ENCODE peak calls at places on chromosomes 6 and 20, in eight cellular contexts. Z, P, W, G, Q, J, K and U are unnamed samples.

GRCh38 chr6:49888742-49889431 is 22.6 kb upstream of the CRISP1 start:
- DNase-seq in Z (no peak), P (no peak), W (no peak), G (peak), Q (no peak), J (no peak), K (no peak), U (no peak)

GRCh38 chr6:81380718-81381338 is 371.7 kb downstream of the TENT5A start:
- DNase-seq in Z (no peak), P (no peak), W (no peak), G (peak), Q (no peak), J (no peak), K (no peak), U (no peak)

GRCh38 chr6:154615483-154616025 is 105.1 kb upstream of the CNKSR3 start:
- DNase-seq in Z (no peak), P (peak), W (no peak), G (peak), Q (no peak), J (no peak), K (no peak), U (peak)

GRCh38 chr6:135325624-135326424 is 144.7 kb downstream of the MYB start:
- DNase-seq in Z (no peak), P (no peak), W (no peak), G (no peak), Q (no peak), J (no peak), K (no peak), U (no peak)

GRCh38 chr20:63253438-63254236 is 626 bp downstream of the NKAIN4 start:
- DNase-seq in Z (no peak), P (no peak), W (peak), G (peak), Q (peak), J (no peak), K (no peak), U (no peak)

GRCh38 chr6:149421132-149421531 is 21.1 kb downstream of the SUMO4 start:
- DNase-seq in Z (no peak), P (no peak), W (no peak), G (no peak), Q (no peak), J (no peak), K (no peak), U (no peak)

GRCh38 chr6:142566628-142567396 is 265.0 kb downstream of the ADGRG6 start:
- DNase-seq in Z (peak), P (peak), W (peak), G (peak), Q (peak), J (peak), K (peak), U (peak)

GRCh38 chr20:4297141-4297826 is 281.9 kb upstream of the RNF24 start:
- DNase-seq in Z (no peak), P (no peak), W (no peak), G (no peak), Q (no peak), J (no peak), K (no peak), U (no peak)

GRCh38 chr20:23090147-23090546 is 4.0 kb upstream of the CD93 start:
- DNase-seq in Z (no peak), P (no peak), W (no peak), G (no peak), Q (no peak), J (no peak), K (no peak), U (no peak)

GRCh38 chr6:53712078-53712477 is 46.5 kb upstream of the KLHL31 start:
- DNase-seq in Z (no peak), P (no peak), W (no peak), G (no peak), Q (no peak), J (no peak), K (no peak), U (no peak)

GRCh38 chr6:159716247-159717086 is 10.8 kb upstream of the WTAP start:
- DNase-seq in Z (no peak), P (no peak), W (no peak), G (peak), Q (no peak), J (no peak), K (no peak), U (peak)

GRCh38 chr6:36116943-36117342 is 13.4 kb upstream of the MAPK13 start:
- DNase-seq in Z (no peak), P (no peak), W (no peak), G (no peak), Q (no peak), J (no peak), K (no peak), U (no peak)

GRCh38 chr6:50635429-50635828 is 77.9 kb upstream of the TFAP2D start:
- DNase-seq in Z (no peak), P (no peak), W (no peak), G (no peak), Q (no peak), J (no peak), K (no peak), U (no peak)

GRCh38 chr6:143698329-143698728 is 20.6 kb downstream of the PHACTR2 start:
- DNase-seq in Z (no peak), P (no peak), W (no peak), G (no peak), Q (no peak), J (no peak), K (no peak), U (no peak)

GRCh38 chr20:37911838-37912273 is 8.9 kb downstream of the VSTM2L start:
- DNase-seq in Z (no peak), P (peak), W (no peak), G (peak), Q (peak), J (no peak), K (no peak), U (no peak)

GRCh38 chr6:48973486-48973885 is 489.6 kb downstream of the MMUT start:
- DNase-seq in Z (no peak), P (no peak), W (no peak), G (no peak), Q (no peak), J (no peak), K (no peak), U (no peak)

GRCh38 chr6:149335924-149336323 is 18.4 kb downstream of the TAB2 start:
- DNase-seq in Z (no peak), P (no peak), W (no peak), G (peak), Q (no peak), J (no peak), K (no peak), U (no peak)

GRCh38 chr20:47879771-47880170 is 94.5 kb upstream of the SULF2 start:
- DNase-seq in Z (no peak), P (no peak), W (no peak), G (no peak), Q (no peak), J (no peak), K (no peak), U (no peak)

GRCh38 chr6:38193486-38194281 is 374.2 kb downstream of the ZFAND3 start:
- DNase-seq in Z (no peak), P (peak), W (no peak), G (no peak), Q (no peak), J (no peak), K (no peak), U (no peak)

GRCh38 chr6:113744886-113745285 is 112.3 kb upstream of the MARCKS start:
- DNase-seq in Z (no peak), P (no peak), W (no peak), G (no peak), Q (no peak), J (no peak), K (no peak), U (no peak)

GRCh38 chr20:49276895-49277785 is 717 bp downstream of the ZNFX1 start:
- DNase-seq in Z (no peak), P (no peak), W (peak), G (peak), Q (peak), J (no peak), K (no peak), U (no peak)

GRCh38 chr6:96907498-96907897 is 9.8 kb upstream of the NDUFAF4 start:
- DNase-seq in Z (no peak), P (no peak), W (no peak), G (no peak), Q (no peak), J (no peak), K (no peak), U (no peak)

GRCh38 chr20:36688630-36689029 is 42.6 kb upstream of the SLA2 start:
- DNase-seq in Z (no peak), P (no peak), W (no peak), G (no peak), Q (no peak), J (no peak), K (no peak), U (no peak)

GRCh38 chr20:44401052-44401769 is 45.7 kb downstream of the HNF4A start:
- DNase-seq in Z (no peak), P (no peak), W (no peak), G (peak), Q (no peak), J (no peak), K (no peak), U (no peak)

GRCh38 chr20:49631074-49631716 is 63.3 kb upstream of the PTGIS start:
- DNase-seq in Z (no peak), P (no peak), W (peak), G (no peak), Q (no peak), J (no peak), K (no peak), U (no peak)

GRCh38 chr20:59811681-59812171 is 121.7 kb downstream of the SYCP2 start:
- DNase-seq in Z (no peak), P (no peak), W (no peak), G (no peak), Q (no peak), J (no peak), K (no peak), U (no peak)